ENCODE peak calls at places on chromosomes 5 and 9, in ten cellular contexts. J is neural progenitor cell, F is MM.1S, P is fibroblast of pulmonary artery, H is Calu3, V is GM10248, E is kidney epithelial cell, R is progenitor cell of endocrine pancreas, Y is left ventricle myocardium inferior, U is AG09309. M is an unnamed sample.

GRCh38 chr5:148403344-148403743 is 19.6 kb downstream of the FBXO38 start:
- DNase-seq in J (no peak), F (no peak), P (no peak), H (no peak), V (peak), E (no peak), R (no peak), Y (no peak), U (no peak), M (no peak)

GRCh38 chr5:107486489-107486888 is 184.2 kb downstream of the EFNA5 start:
- DNase-seq in J (no peak), F (no peak), P (peak), H (no peak), V (peak), E (no peak), R (no peak), Y (no peak), U (no peak), M (no peak)

GRCh38 chr9:129863059-129863690 is 27.9 kb downstream of the USP20 start:
- DNase-seq in J (no peak), F (no peak), P (peak), H (no peak), V (no peak), E (peak), R (no peak), Y (no peak), U (no peak), M (peak)

GRCh38 chr9:76576344-76576743 is 117.4 kb downstream of the GCNT1 start:
- DNase-seq in J (no peak), F (no peak), P (peak), H (peak), V (peak), E (peak), R (no peak), Y (no peak), U (peak), M (no peak)

GRCh38 chr9:97475079-97475478 is 26.4 kb upstream of the TMOD1 start:
- DNase-seq in J (no peak), F (no peak), P (no peak), H (no peak), V (no peak), E (no peak), R (no peak), Y (no peak), U (peak), M (no peak)

GRCh38 chr9:38038307-38039089 is 30.5 kb downstream of the SHB start:
- DNase-seq in J (no peak), F (no peak), P (peak), H (no peak), V (peak), E (no peak), R (no peak), Y (no peak), U (no peak), M (peak)

GRCh38 chr5:137492321-137492720 is 6.8 kb downstream of the SPOCK1 start:
- DNase-seq in J (no peak), F (no peak), P (peak), H (no peak), V (no peak), E (no peak), R (no peak), Y (no peak), U (peak), M (no peak)

GRCh38 chr5:32280656-32281081 is 32.1 kb downstream of the MTMR12 start:
- DNase-seq in J (no peak), F (peak), P (no peak), H (no peak), V (peak), E (no peak), R (no peak), Y (no peak), U (no peak), M (no peak)

GRCh38 chr9:13787234-13787833 is 507.8 kb upstream of the MPDZ start:
- DNase-seq in J (no peak), F (no peak), P (peak), H (no peak), V (no peak), E (no peak), R (no peak), Y (no peak), U (no peak), M (no peak)

GRCh38 chr5:31186672-31187267 is 6.7 kb upstream of the CDH6 start:
- DNase-seq in J (peak), F (peak), P (peak), H (no peak), V (peak), E (no peak), R (no peak), Y (no peak), U (no peak), M (no peak)

GRCh38 chr5:180688326-180689070 is 39.1 kb upstream of the FLT4 start:
- DNase-seq in J (no peak), F (no peak), P (no peak), H (no peak), V (no peak), E (no peak), R (no peak), Y (no peak), U (no peak), M (no peak)

GRCh38 chr9:128383791-128384190 is 12.6 kb downstream of the URM1 start:
- DNase-seq in J (no peak), F (no peak), P (no peak), H (no peak), V (no peak), E (no peak), R (no peak), Y (no peak), U (no peak), M (no peak)

GRCh38 chr5:37737326-37738056 is 102.3 kb downstream of the GDNF start:
- DNase-seq in J (no peak), F (no peak), P (no peak), H (no peak), V (no peak), E (no peak), R (no peak), Y (no peak), U (no peak), M (no peak)

GRCh38 chr5:152007556-152007955 is 82.9 kb upstream of the GLRA1 start:
- DNase-seq in J (peak), F (no peak), P (no peak), H (no peak), V (no peak), E (no peak), R (no peak), Y (no peak), U (no peak), M (no peak)

GRCh38 chr5:61823796-61824195 is 482.2 kb upstream of the KIF2A start:
- DNase-seq in J (peak), F (no peak), P (no peak), H (no peak), V (no peak), E (no peak), R (no peak), Y (no peak), U (no peak), M (no peak)

GRCh38 chr9:109556061-109556460 is 58.0 kb upstream of the PTPN3 start:
- DNase-seq in J (no peak), F (no peak), P (no peak), H (peak), V (no peak), E (peak), R (no peak), Y (no peak), U (no peak), M (no peak)

GRCh38 chr5:74288448-74289109 is 351.9 kb downstream of the ENC1 start:
- DNase-seq in J (no peak), F (no peak), P (peak), H (no peak), V (no peak), E (no peak), R (no peak), Y (peak), U (no peak), M (no peak)

GRCh38 chr9:76456202-76456926 is 2.6 kb upstream of the GCNT1 start:
- DNase-seq in J (peak), F (peak), P (peak), H (peak), V (peak), E (no peak), R (peak), Y (no peak), U (no peak), M (no peak)

GRCh38 chr9:4590430-4591122 is 71.5 kb upstream of the PLPP6 start:
- DNase-seq in J (no peak), F (no peak), P (no peak), H (no peak), V (no peak), E (no peak), R (no peak), Y (no peak), U (no peak), M (no peak)

GRCh38 chr5:108564441-108564840 is 182.5 kb upstream of the FBXL17 start:
- DNase-seq in J (no peak), F (no peak), P (no peak), H (no peak), V (no peak), E (no peak), R (no peak), Y (no peak), U (no peak), M (no peak)

GRCh38 chr5:8807636-8808035 is 738.2 kb downstream of the SEMA5A start:
- DNase-seq in J (no peak), F (no peak), P (peak), H (no peak), V (no peak), E (no peak), R (no peak), Y (no peak), U (no peak), M (no peak)

GRCh38 chr5:81856948-81857928 is 106.3 kb upstream of the SSBP2 start:
- DNase-seq in J (peak), F (peak), P (peak), H (peak), V (no peak), E (no peak), R (no peak), Y (peak), U (no peak), M (peak)

GRCh38 chr5:68290260-68290674 is 74.7 kb downstream of the PIK3R1 start:
- DNase-seq in J (no peak), F (no peak), P (peak), H (peak), V (no peak), E (no peak), R (no peak), Y (peak), U (no peak), M (peak)

GRCh38 chr9:137422668-137423000 is 328 bp downstream of the EXD3 start:
- DNase-seq in J (peak), F (no peak), P (no peak), H (peak), V (peak), E (no peak), R (no peak), Y (peak), U (no peak), M (peak)

DNA sequence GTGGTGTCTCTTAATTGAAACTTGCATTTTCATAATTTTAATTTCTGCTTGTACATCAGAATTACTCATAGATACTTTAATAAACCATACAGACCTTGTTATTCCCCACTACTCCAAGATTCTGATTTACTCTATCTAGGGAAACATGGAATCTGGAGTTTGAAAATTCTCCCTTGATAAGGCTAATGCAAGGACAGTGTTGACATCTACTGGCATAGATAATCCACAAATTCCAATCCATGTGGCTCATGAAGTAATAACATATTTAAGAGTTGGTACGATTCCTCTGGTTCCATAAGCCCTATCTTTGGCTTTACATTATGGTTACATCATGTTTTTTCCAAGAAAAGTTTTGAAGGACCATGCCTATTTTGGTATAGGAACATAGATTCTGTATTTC is 759.2 kb downstream of the TLR4 start:
- DNase-seq in J (no peak), F (no peak), P (no peak), H (no peak), V (no peak), E (no peak), R (no peak), Y (no peak), U (no peak), M (no peak)
- TF ChIP-seq CTCF in J (no peak), F (no peak), P (no peak), H (no peak), V (no peak), E (no peak), R (no peak), Y (no peak), U (no peak), M (no peak)

DNA sequence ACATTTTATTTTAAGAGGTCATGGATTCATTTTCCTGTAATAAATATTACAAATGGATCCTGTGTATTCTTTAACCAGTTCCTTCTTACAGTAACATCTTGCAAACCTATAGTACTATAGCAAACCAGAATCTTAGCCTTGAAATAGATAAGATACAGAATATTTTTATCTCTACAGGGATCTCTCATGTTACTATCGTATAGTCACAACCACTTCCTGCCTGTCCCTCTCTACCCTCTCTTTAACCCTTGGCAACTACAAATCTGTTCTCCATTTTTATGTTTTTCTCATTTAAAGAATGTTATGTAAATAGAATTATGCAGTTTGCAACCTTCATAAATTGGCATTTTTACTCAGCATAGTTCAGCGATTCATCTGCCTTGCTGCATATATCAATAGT is 454.0 kb downstream of the DIRAS2 start:
- DNase-seq in J (no peak), F (peak), P (no peak), H (no peak), V (no peak), E (no peak), R (no peak), Y (no peak), U (no peak), M (no peak)
- TF ChIP-seq CTCF in J (no peak), F (no peak), P (no peak), H (no peak), V (no peak), E (no peak), R (no peak), Y (no peak), U (no peak), M (no peak)

DNA sequence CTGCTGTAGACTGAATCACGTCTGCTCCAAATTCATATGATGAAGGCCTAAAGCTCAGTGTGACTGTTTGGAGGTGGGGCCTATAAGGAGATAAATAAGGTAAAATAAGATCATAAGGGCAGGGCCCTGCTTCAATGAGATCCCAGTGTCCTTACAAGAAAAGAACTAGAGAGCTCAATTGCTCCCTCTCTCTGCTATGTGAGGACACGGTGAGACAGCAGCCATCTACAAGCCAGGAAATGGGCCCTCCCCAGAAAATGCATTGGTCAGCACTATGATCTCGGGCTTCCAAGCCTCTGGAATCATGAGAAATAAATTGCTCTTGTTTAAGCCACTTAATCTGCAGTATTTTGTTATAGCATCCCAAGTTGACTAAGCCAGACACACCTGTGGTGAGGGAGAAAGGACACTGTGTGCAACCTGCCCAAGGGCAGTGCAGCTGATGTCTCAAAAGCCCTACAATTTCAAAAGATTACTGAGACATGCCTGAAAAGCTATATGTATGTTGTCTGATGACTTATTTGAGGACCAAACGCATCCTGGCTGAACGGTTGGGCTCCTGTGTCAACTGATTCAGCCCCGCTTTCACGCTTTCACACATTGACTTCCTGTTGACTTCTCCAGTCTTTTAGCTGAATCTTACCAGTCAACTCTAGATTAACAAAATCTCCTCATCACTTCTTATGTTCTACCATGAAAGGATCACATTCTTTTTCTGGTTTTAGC is 13.2 kb downstream of the GZMK start:
- DNase-seq in J (peak), F (no peak), P (peak), H (no peak), V (no peak), E (no peak), R (no peak), Y (no peak), U (no peak), M (no peak)
- TF ChIP-seq CTCF in J (peak), F (no peak), P (peak), H (no peak), V (no peak), E (no peak), R (no peak), Y (no peak), U (no peak), M (no peak)

GRCh38 chr5:13814293-13814692 is 130.2 kb downstream of the DNAH5 start:
- DNase-seq in J (no peak), F (no peak), P (no peak), H (no peak), V (no peak), E (no peak), R (no peak), Y (no peak), U (no peak), M (no peak)
- TF ChIP-seq CTCF in J (no peak), F (no peak), P (no peak), H (no peak), V (no peak), E (no peak), R (no peak), Y (no peak), U (peak), M (no peak)

GRCh38 chr9:135989157-135989556 is 28.0 kb upstream of the UBAC1 start:
- DNase-seq in J (no peak), F (no peak), P (no peak), H (no peak), V (no peak), E (no peak), R (no peak), Y (no peak), U (no peak), M (no peak)
- TF ChIP-seq CTCF in J (peak), F (no peak), P (no peak), H (no peak), V (no peak), E (no peak), R (no peak), Y (no peak), U (no peak), M (no peak)